ENCODE peak calls at places on chromosomes 1 and 21, in eight cellular contexts. One of them, this sample, is unnamed.

GRCh38 chr21:34037446-34037845 is 35.9 kb upstream of the MRPS6 start:
- DNase-seq in kidney: no peak
- DNase-seq in BJ: no peak
- DNase-seq in brain microvascular endothelial cell: peak
- DNase-seq in SJCRH30: no peak
- DNase-seq in upper lobe of right lung: no peak
- DNase-seq in right cardiac atrium: no peak
- DNase-seq in astrocyte of the spinal cord: peak
- DNase-seq in this sample: no peak

GRCh38 chr1:153608742-153609584 is 4.0 kb downstream of the S100A16 start:
- DNase-seq in kidney: peak
- DNase-seq in BJ: peak
- DNase-seq in brain microvascular endothelial cell: peak
- DNase-seq in SJCRH30: peak
- DNase-seq in upper lobe of right lung: peak
- DNase-seq in right cardiac atrium: peak
- DNase-seq in astrocyte of the spinal cord: peak
- DNase-seq in this sample: peak

GRCh38 chr1:212512731-212513559 is 80.2 kb downstream of the NENF start:
- DNase-seq in kidney: no peak
- DNase-seq in BJ: no peak
- DNase-seq in brain microvascular endothelial cell: peak
- DNase-seq in SJCRH30: peak
- DNase-seq in upper lobe of right lung: no peak
- DNase-seq in right cardiac atrium: no peak
- DNase-seq in astrocyte of the spinal cord: peak
- DNase-seq in this sample: no peak

GRCh38 chr21:28160378-28160777 is 832.3 kb downstream of the LTN1 start:
- DNase-seq in kidney: no peak
- DNase-seq in BJ: no peak
- DNase-seq in brain microvascular endothelial cell: no peak
- DNase-seq in SJCRH30: no peak
- DNase-seq in upper lobe of right lung: no peak
- DNase-seq in right cardiac atrium: no peak
- DNase-seq in astrocyte of the spinal cord: no peak
- DNase-seq in this sample: no peak

GRCh38 chr1:53166366-53166765 is 23.9 kb upstream of the SLC1A7 start:
- DNase-seq in kidney: no peak
- DNase-seq in BJ: no peak
- DNase-seq in brain microvascular endothelial cell: no peak
- DNase-seq in SJCRH30: no peak
- DNase-seq in upper lobe of right lung: no peak
- DNase-seq in right cardiac atrium: no peak
- DNase-seq in astrocyte of the spinal cord: no peak
- DNase-seq in this sample: no peak

GRCh38 chr1:209657140-209657879 is 5.1 kb upstream of the LAMB3 start:
- DNase-seq in kidney: no peak
- DNase-seq in BJ: no peak
- DNase-seq in brain microvascular endothelial cell: no peak
- DNase-seq in SJCRH30: no peak
- DNase-seq in upper lobe of right lung: no peak
- DNase-seq in right cardiac atrium: no peak
- DNase-seq in astrocyte of the spinal cord: peak
- DNase-seq in this sample: no peak

GRCh38 chr1:240234477-240235225 is 143.0 kb downstream of the FMN2 start:
- DNase-seq in kidney: no peak
- DNase-seq in BJ: no peak
- DNase-seq in brain microvascular endothelial cell: peak
- DNase-seq in SJCRH30: no peak
- DNase-seq in upper lobe of right lung: no peak
- DNase-seq in right cardiac atrium: no peak
- DNase-seq in astrocyte of the spinal cord: peak
- DNase-seq in this sample: no peak

GRCh38 chr1:145777357-145778145 is 46.3 kb downstream of the RNF115 start:
- DNase-seq in kidney: no peak
- DNase-seq in BJ: no peak
- DNase-seq in brain microvascular endothelial cell: no peak
- DNase-seq in SJCRH30: no peak
- DNase-seq in upper lobe of right lung: no peak
- DNase-seq in right cardiac atrium: no peak
- DNase-seq in astrocyte of the spinal cord: no peak
- DNase-seq in this sample: no peak

GRCh38 chr1:166166701-166167394 is at the start of gene FAM78B:
- DNase-seq in kidney: peak
- DNase-seq in BJ: no peak
- DNase-seq in brain microvascular endothelial cell: no peak
- DNase-seq in SJCRH30: peak
- DNase-seq in upper lobe of right lung: peak
- DNase-seq in right cardiac atrium: peak
- DNase-seq in astrocyte of the spinal cord: peak
- DNase-seq in this sample: peak

GRCh38 chr1:61445269-61445825 is 279.6 kb downstream of the TM2D1 start:
- DNase-seq in kidney: no peak
- DNase-seq in BJ: no peak
- DNase-seq in brain microvascular endothelial cell: no peak
- DNase-seq in SJCRH30: no peak
- DNase-seq in upper lobe of right lung: no peak
- DNase-seq in right cardiac atrium: no peak
- DNase-seq in astrocyte of the spinal cord: no peak
- DNase-seq in this sample: no peak

GRCh38 chr1:91751281-91751680 is 134.7 kb downstream of the TGFBR3 start:
- DNase-seq in kidney: no peak
- DNase-seq in BJ: peak
- DNase-seq in brain microvascular endothelial cell: no peak
- DNase-seq in SJCRH30: no peak
- DNase-seq in upper lobe of right lung: no peak
- DNase-seq in right cardiac atrium: no peak
- DNase-seq in astrocyte of the spinal cord: peak
- DNase-seq in this sample: no peak

GRCh38 chr1:54230507-54231339 is 30.8 kb downstream of the MRPL37 start:
- DNase-seq in kidney: no peak
- DNase-seq in BJ: no peak
- DNase-seq in brain microvascular endothelial cell: no peak
- DNase-seq in SJCRH30: no peak
- DNase-seq in upper lobe of right lung: no peak
- DNase-seq in right cardiac atrium: no peak
- DNase-seq in astrocyte of the spinal cord: no peak
- DNase-seq in this sample: no peak

GRCh38 chr1:209850342-209850979 is 22.7 kb downstream of the UTP25 start:
- DNase-seq in kidney: no peak
- DNase-seq in BJ: no peak
- DNase-seq in brain microvascular endothelial cell: peak
- DNase-seq in SJCRH30: peak
- DNase-seq in upper lobe of right lung: no peak
- DNase-seq in right cardiac atrium: peak
- DNase-seq in astrocyte of the spinal cord: peak
- DNase-seq in this sample: peak

GRCh38 chr1:224106568-224107281 is 7.2 kb upstream of the FBXO28 start:
- DNase-seq in kidney: no peak
- DNase-seq in BJ: no peak
- DNase-seq in brain microvascular endothelial cell: peak
- DNase-seq in SJCRH30: peak
- DNase-seq in upper lobe of right lung: no peak
- DNase-seq in right cardiac atrium: no peak
- DNase-seq in astrocyte of the spinal cord: peak
- DNase-seq in this sample: no peak
- H3K4me3 ChIP-seq in kidney: peak
- H3K4me3 ChIP-seq in BJ: no peak
- H3K4me3 ChIP-seq in brain microvascular endothelial cell: peak
- H3K4me3 ChIP-seq in SJCRH30: no peak
- H3K4me3 ChIP-seq in upper lobe of right lung: no peak
- H3K4me3 ChIP-seq in right cardiac atrium: no peak
- H3K4me3 ChIP-seq in astrocyte of the spinal cord: no peak
- H3K4me3 ChIP-seq in this sample: no peak

GRCh38 chr1:66985835-66986234 is 61.0 kb downstream of the MIER1 start:
- DNase-seq in kidney: no peak
- DNase-seq in BJ: no peak
- DNase-seq in brain microvascular endothelial cell: no peak
- DNase-seq in SJCRH30: no peak
- DNase-seq in upper lobe of right lung: no peak
- DNase-seq in right cardiac atrium: no peak
- DNase-seq in astrocyte of the spinal cord: no peak
- DNase-seq in this sample: no peak

GRCh38 chr1:66982561-66983285 is 57.9 kb downstream of the MIER1 start:
- DNase-seq in kidney: no peak
- DNase-seq in BJ: no peak
- DNase-seq in brain microvascular endothelial cell: no peak
- DNase-seq in SJCRH30: no peak
- DNase-seq in upper lobe of right lung: no peak
- DNase-seq in right cardiac atrium: no peak
- DNase-seq in astrocyte of the spinal cord: no peak
- DNase-seq in this sample: no peak

GRCh38 chr1:66981679-66982078 is 56.9 kb downstream of the MIER1 start:
- DNase-seq in kidney: no peak
- DNase-seq in BJ: no peak
- DNase-seq in brain microvascular endothelial cell: no peak
- DNase-seq in SJCRH30: no peak
- DNase-seq in upper lobe of right lung: no peak
- DNase-seq in right cardiac atrium: no peak
- DNase-seq in astrocyte of the spinal cord: no peak
- DNase-seq in this sample: no peak

GRCh38 chr1:66984491-66984890 is 59.7 kb downstream of the MIER1 start:
- DNase-seq in kidney: no peak
- DNase-seq in BJ: no peak
- DNase-seq in brain microvascular endothelial cell: no peak
- DNase-seq in SJCRH30: no peak
- DNase-seq in upper lobe of right lung: no peak
- DNase-seq in right cardiac atrium: no peak
- DNase-seq in astrocyte of the spinal cord: no peak
- DNase-seq in this sample: no peak

DNA sequence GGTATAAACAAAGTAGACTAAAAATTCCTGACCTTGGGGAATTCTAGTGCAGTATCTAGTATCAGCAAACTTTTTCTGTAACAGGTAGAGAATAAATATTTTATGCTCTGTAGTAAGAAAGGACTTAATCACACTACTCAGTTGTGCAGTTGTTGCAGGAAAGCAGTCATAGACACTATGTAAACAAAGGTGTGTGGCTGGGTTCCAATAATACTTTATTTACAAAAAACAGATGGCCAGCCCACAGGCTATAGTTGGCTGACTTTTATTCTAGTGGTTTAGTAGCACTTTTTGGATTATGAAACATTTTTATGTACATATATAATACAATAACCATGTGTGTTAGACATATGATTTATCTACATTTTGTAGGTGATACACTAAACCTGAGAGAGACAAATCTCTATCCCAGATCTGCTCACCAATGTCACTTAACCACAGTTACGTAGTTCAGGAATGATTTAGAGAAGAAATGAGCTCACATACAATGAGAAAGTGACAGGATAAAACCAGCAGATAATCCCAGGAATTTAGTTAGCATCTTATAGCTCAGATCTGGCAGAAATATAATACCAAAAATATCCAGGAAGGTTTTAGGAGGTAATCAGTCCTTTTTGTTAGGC is 56.1 kb downstream of the MIER1 start:
- DNase-seq in kidney: no peak
- DNase-seq in BJ: no peak
- DNase-seq in brain microvascular endothelial cell: no peak
- DNase-seq in SJCRH30: peak
- DNase-seq in upper lobe of right lung: no peak
- DNase-seq in right cardiac atrium: no peak
- DNase-seq in astrocyte of the spinal cord: no peak
- DNase-seq in this sample: no peak
- H3K4me3 ChIP-seq in kidney: peak
- H3K4me3 ChIP-seq in BJ: no peak
- H3K4me3 ChIP-seq in brain microvascular endothelial cell: no peak
- H3K4me3 ChIP-seq in SJCRH30: no peak
- H3K4me3 ChIP-seq in upper lobe of right lung: peak
- H3K4me3 ChIP-seq in right cardiac atrium: peak
- H3K4me3 ChIP-seq in astrocyte of the spinal cord: no peak
- H3K4me3 ChIP-seq in this sample: no peak

DNA sequence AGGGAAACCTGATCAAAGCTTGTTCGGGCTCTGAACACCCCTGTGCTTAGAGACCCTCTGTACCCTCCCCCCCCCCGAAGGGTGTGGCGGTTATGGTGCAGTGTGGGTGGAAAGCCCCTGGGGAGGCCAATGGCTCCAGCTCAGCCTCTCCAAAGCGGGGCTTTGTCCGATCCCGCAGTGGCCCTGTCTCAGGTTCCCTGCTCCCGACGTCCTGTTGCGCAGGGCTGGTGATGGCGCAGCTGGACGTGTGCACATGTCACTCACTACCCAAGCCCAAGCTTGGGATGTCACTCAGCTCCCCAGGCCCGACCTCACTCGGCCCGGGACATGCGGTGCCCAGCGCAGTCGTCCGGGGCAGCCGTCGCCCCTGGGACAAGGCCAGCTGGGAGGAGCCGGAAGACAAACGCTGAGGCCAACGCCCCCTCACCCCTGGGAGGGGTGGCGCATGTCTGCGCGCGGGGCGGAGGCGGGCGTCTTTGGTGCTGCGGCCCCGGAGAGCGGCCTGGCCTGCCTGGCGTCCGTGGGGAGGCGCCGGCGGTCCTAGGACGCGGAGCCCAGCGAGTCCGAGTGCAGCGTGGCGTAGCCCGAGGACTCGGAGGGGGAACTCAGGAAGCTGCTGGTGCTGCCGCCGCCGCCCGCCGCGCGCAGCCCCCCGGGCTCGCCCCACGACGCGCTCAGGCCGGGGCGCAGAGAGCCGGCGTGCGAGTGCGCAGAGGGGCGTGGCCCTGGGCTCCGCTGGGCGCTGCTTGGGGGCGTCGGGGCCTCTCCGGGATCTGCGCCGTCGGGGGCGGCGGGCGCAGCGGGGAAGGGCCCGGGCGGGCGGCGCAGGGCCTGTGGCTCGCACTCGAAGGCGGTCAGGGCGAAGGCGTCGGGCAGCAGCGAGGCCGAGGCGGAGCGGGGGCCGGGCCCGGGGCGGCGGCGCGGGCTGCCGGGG is 5.1 kb downstream of the HES3 start:
- DNase-seq in kidney: peak
- DNase-seq in BJ: no peak
- DNase-seq in brain microvascular endothelial cell: no peak
- DNase-seq in SJCRH30: no peak
- DNase-seq in upper lobe of right lung: no peak
- DNase-seq in right cardiac atrium: peak
- DNase-seq in astrocyte of the spinal cord: no peak
- DNase-seq in this sample: no peak
- H3K4me3 ChIP-seq in kidney: no peak
- H3K4me3 ChIP-seq in BJ: peak
- H3K4me3 ChIP-seq in brain microvascular endothelial cell: no peak
- H3K4me3 ChIP-seq in SJCRH30: no peak
- H3K4me3 ChIP-seq in upper lobe of right lung: no peak
- H3K4me3 ChIP-seq in right cardiac atrium: no peak
- H3K4me3 ChIP-seq in astrocyte of the spinal cord: no peak
- H3K4me3 ChIP-seq in this sample: no peak

DNA sequence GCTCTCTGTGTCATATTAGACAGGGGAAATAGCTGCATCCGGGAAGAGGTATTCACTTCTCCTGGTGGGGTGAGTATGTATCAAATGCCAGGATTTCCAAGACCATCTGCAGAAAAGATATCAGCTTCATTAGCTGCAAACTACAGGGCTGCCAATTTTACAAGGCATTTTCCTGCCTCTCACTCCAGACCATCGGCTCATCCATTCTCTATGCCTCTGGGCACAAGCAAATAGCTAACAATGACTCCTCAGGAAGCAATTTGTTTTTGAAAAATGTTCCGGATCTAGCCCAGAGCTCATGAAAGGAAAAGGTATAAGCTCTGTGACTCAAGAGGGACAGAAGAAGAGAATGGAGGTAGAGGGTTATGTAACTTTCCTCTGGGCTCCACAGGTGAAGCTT is 41.8 kb upstream of the ANGPTL7 start:
- DNase-seq in kidney: no peak
- DNase-seq in BJ: peak
- DNase-seq in brain microvascular endothelial cell: no peak
- DNase-seq in SJCRH30: no peak
- DNase-seq in upper lobe of right lung: no peak
- DNase-seq in right cardiac atrium: no peak
- DNase-seq in astrocyte of the spinal cord: peak
- DNase-seq in this sample: no peak
- H3K4me3 ChIP-seq in kidney: no peak
- H3K4me3 ChIP-seq in BJ: no peak
- H3K4me3 ChIP-seq in brain microvascular endothelial cell: no peak
- H3K4me3 ChIP-seq in SJCRH30: no peak
- H3K4me3 ChIP-seq in upper lobe of right lung: no peak
- H3K4me3 ChIP-seq in right cardiac atrium: no peak
- H3K4me3 ChIP-seq in astrocyte of the spinal cord: no peak
- H3K4me3 ChIP-seq in this sample: no peak

This sample was measured in heart right ventricle.